ENCODE peak calls at places on chromosomes 3 and 15, in four cellular contexts. E, Q, S and J are unnamed samples.

GRCh38 chr15:78830514-78831228 is 19.4 kb upstream of the ADAMTS7 start:
- DNase-seq in S (no peak), E (no peak), Q (no peak), J (no peak)

GRCh38 chr15:79644091-79644490 is 212.0 kb downstream of the MINAR1 start:
- DNase-seq in S (no peak), E (no peak), Q (no peak), J (peak)

GRCh38 chr3:24548278-24548677 is 53.6 kb upstream of the THRB start:
- DNase-seq in Q (no peak), S (no peak), E (no peak), J (no peak)

GRCh38 chr3:102106421-102107097 is 257.2 kb downstream of the NFKBIZ start:
- DNase-seq in Q (no peak), S (no peak), E (no peak), J (no peak)

GRCh38 chr3:75332784-75333183 is 331.3 kb upstream of the FRG2C start:
- DNase-seq in E (no peak), S (no peak), Q (no peak), J (no peak)

GRCh38 chr3:38545396-38545949 is 49.3 kb downstream of the EXOG start:
- DNase-seq in Q (no peak), S (no peak), E (no peak), J (no peak)

GRCh38 chr3:138047596-138048195 is 37.7 kb downstream of the CLDN18 start:
- DNase-seq in E (no peak), S (no peak), Q (no peak), J (no peak)

GRCh38 chr3:48567090-48567489 is 3.5 kb upstream of the UCN2 start:
- DNase-seq in Q (no peak), S (no peak), E (no peak), J (no peak)

GRCh38 chr3:126555795-126556636 is 2.7 kb downstream of the C3orf22 start:
- DNase-seq in S (no peak), E (no peak), Q (no peak), J (no peak)

GRCh38 chr3:128235207-128235933 is 82.1 kb downstream of the EEFSEC start:
- DNase-seq in Q (no peak), S (no peak), E (no peak), J (no peak)

GRCh38 chr15:34239151-34239761 is 14.4 kb downstream of the EMC4 start:
- DNase-seq in S (peak), E (no peak), Q (peak), J (peak)

GRCh38 chr3:155519081-155519480 is 225.6 kb upstream of the STRIT1 start:
- DNase-seq in E (no peak), S (no peak), Q (no peak), J (no peak)
- TF ChIP-seq HMGXB4 in E (no peak), S (no peak), Q (no peak), J (no peak)

GRCh38 chr15:100253640-100254039 is 88.1 kb downstream of the ADAMTS17 start:
- DNase-seq in E (no peak), Q (no peak), S (no peak), J (no peak)
- TF ChIP-seq HMGXB4 in E (no peak), Q (no peak), S (no peak), J (no peak)

GRCh38 chr3:142912440-142913172 is 23.7 kb upstream of the PCOLCE2 start:
- DNase-seq in S (no peak), E (no peak), Q (no peak), J (no peak)

GRCh38 chr3:142904639-142905441 is 16.0 kb upstream of the PCOLCE2 start:
- DNase-seq in Q (no peak), S (peak), E (peak), J (no peak)

GRCh38 chr3:142909282-142909681 is 20.4 kb upstream of the PCOLCE2 start:
- DNase-seq in E (no peak), S (no peak), Q (no peak), J (no peak)

GRCh38 chr3:142910280-142910679 is 21.4 kb upstream of the PCOLCE2 start:
- DNase-seq in E (no peak), Q (no peak), S (no peak), J (no peak)

GRCh38 chr3:142907996-142908395 is 19.1 kb upstream of the PCOLCE2 start:
- DNase-seq in E (no peak), S (no peak), Q (no peak), J (no peak)
- TF ChIP-seq HMGXB4 in E (no peak), S (no peak), Q (no peak), J (no peak)

GRCh38 chr3:149572796-149573414 is 84.9 kb downstream of the WWTR1 start:
- DNase-seq in E (no peak), S (no peak), Q (no peak), J (no peak)
- TF ChIP-seq HMGXB4 in E (no peak), S (no peak), Q (no peak), J (no peak)

GRCh38 chr15:39786444-39787056 is 3.9 kb upstream of the FSIP1 start:
- DNase-seq in S (peak), Q (peak), E (peak), J (peak)
- TF ChIP-seq HMGXB4 in S (no peak), Q (no peak), E (no peak), J (no peak)

DNA sequence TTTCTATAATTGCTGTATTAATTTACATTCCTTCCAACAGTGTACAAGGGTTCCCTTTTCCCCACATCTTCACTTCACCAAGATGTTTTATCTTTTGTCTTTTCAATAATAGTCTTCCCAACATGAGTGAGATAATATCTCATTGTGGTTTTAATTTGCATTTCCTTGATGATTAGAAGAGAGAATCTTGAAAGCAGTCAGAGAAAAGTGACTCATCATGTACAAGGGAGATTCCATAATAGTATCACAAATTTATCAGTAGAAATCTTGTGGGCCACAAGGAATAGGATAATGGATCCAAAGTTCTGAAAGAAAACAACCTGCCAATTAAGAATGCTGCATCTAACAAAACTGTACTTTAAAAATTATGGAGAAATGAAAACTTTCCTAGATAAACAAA is 189.3 kb downstream of the NECTIN3 start:
- DNase-seq in Q (no peak), S (no peak), E (no peak), J (no peak)
- TF ChIP-seq HMGXB4 in Q (no peak), S (no peak), E (no peak), J (no peak)